ENCODE peak calls at places on chromosome 1, in six cellular contexts. P, L, S, K, V and B are unnamed samples.

GRCh38 chr1:13930151-13930550 is 230.2 kb downstream of the PRDM2 start:
- DNase-seq in L (peak; percentile 11), V (no peak), S (no peak), K (peak; percentile 3), P (peak; percentile 4), B (no peak)

GRCh38 chr1:241532173-241532553 is at the start of gene KMO:
- DNase-seq in V (no peak), P (no peak), L (no peak), S (no peak), K (peak; percentile 65), B (no peak)

GRCh38 chr1:69263982-69264381 is 303.7 kb upstream of the LRRC7 start:
- DNase-seq in K (peak; percentile 93), S (no peak), L (no peak), V (peak; percentile 80), P (no peak), B (no peak)

GRCh38 chr1:203124546-203125317 is 2.8 kb upstream of the ADORA1 start:
- DNase-seq in L (no peak), K (no peak), S (no peak), P (no peak), V (no peak), B (peak; percentile 22)

GRCh38 chr1:23825076-23825761 is at the start of gene HMGCL:
- DNase-seq in V (peak; percentile 91), K (peak; percentile 94), S (peak; percentile 73), L (peak; percentile 81), P (peak; percentile 83), B (peak; percentile 90)

GRCh38 chr1:67166196-67166595 is at the start of gene IL23R:
- DNase-seq in K (no peak), V (no peak), P (no peak), S (peak; percentile 52), L (no peak), B (no peak)

GRCh38 chr1:200899451-200899915 is 4.8 kb downstream of the INAVA start:
- DNase-seq in P (no peak), V (no peak), L (no peak), S (no peak), K (no peak), B (no peak)

GRCh38 chr1:44947060-44947773 is 39.2 kb downstream of the EIF2B3 start:
- DNase-seq in S (no peak), K (peak; percentile 91), V (peak; percentile 81), P (no peak), L (peak; percentile 97), B (peak; percentile 69)

GRCh38 chr1:193685986-193686385 is 499.6 kb upstream of the B3GALT2 start:
- DNase-seq in L (no peak), K (no peak), P (no peak), V (no peak), S (no peak), B (no peak)

GRCh38 chr1:39955547-39956539 is 898 bp downstream of the MFSD2A start:
- DNase-seq in V (peak; percentile 63), P (peak; percentile 30), K (peak; percentile 97), S (peak; percentile 21), L (peak; percentile 92), B (peak; percentile 58)

GRCh38 chr1:147171399-147172167 is 687 bp downstream of the PRKAB2 start:
- DNase-seq in S (no peak), V (no peak), K (peak; percentile 35), L (peak; percentile 37), P (peak; percentile 30), B (peak; percentile 23)